ENCODE peak calls at places on chromosomes 11 and 22, in ten cellular contexts. One of them, this sample, is unnamed.

GRCh38 chr11:19367051-19367709 is 126.4 kb upstream of the E2F8 start:
- DNase-seq in ACHN: peak
- DNase-seq in NAMALWA: no peak
- DNase-seq in lung: no peak
- DNase-seq in endothelial cell: no peak
- DNase-seq in activated naive CD4-positive, alpha-beta T cell treated with Interleukin-2 at 50 U/mL for 16 hours: no peak
- DNase-seq in effector memory CD4-positive, alpha-beta T cell: no peak
- DNase-seq in activated CD8-positive, alpha-beta memory T cell treated with anti-CD3 and anti-CD28 coated beads, Interleukin-2, amount 10 ng/mL, durations not matched to agents 7 days and 5 days: no peak
- DNase-seq in SW480: no peak
- DNase-seq in prostate gland: no peak
- DNase-seq in this sample: no peak

GRCh38 chr22:29167032-29167911 is 38.4 kb upstream of the EMID1 start:
- DNase-seq in ACHN: no peak
- DNase-seq in NAMALWA: peak
- DNase-seq in lung: no peak
- DNase-seq in endothelial cell: no peak
- DNase-seq in activated naive CD4-positive, alpha-beta T cell treated with Interleukin-2 at 50 U/mL for 16 hours: peak
- DNase-seq in effector memory CD4-positive, alpha-beta T cell: peak
- DNase-seq in activated CD8-positive, alpha-beta memory T cell treated with anti-CD3 and anti-CD28 coated beads, Interleukin-2, amount 10 ng/mL, durations not matched to agents 7 days and 5 days: peak
- DNase-seq in SW480: peak
- DNase-seq in prostate gland: no peak
- DNase-seq in this sample: peak

GRCh38 chr11:6606471-6607189 is 3.1 kb downstream of the ILK start:
- DNase-seq in ACHN: peak
- DNase-seq in NAMALWA: peak
- DNase-seq in lung: peak
- DNase-seq in endothelial cell: peak
- DNase-seq in activated naive CD4-positive, alpha-beta T cell treated with Interleukin-2 at 50 U/mL for 16 hours: peak
- DNase-seq in effector memory CD4-positive, alpha-beta T cell: peak
- DNase-seq in activated CD8-positive, alpha-beta memory T cell treated with anti-CD3 and anti-CD28 coated beads, Interleukin-2, amount 10 ng/mL, durations not matched to agents 7 days and 5 days: peak
- DNase-seq in SW480: peak
- DNase-seq in prostate gland: peak
- DNase-seq in this sample: peak

GRCh38 chr11:12291767-12292166 is 85.6 kb upstream of the PARVA start:
- DNase-seq in ACHN: no peak
- DNase-seq in NAMALWA: no peak
- DNase-seq in lung: no peak
- DNase-seq in endothelial cell: no peak
- DNase-seq in activated naive CD4-positive, alpha-beta T cell treated with Interleukin-2 at 50 U/mL for 16 hours: no peak
- DNase-seq in effector memory CD4-positive, alpha-beta T cell: no peak
- DNase-seq in activated CD8-positive, alpha-beta memory T cell treated with anti-CD3 and anti-CD28 coated beads, Interleukin-2, amount 10 ng/mL, durations not matched to agents 7 days and 5 days: no peak
- DNase-seq in SW480: no peak
- DNase-seq in prostate gland: no peak
- DNase-seq in this sample: no peak

GRCh38 chr11:61496602-61497400 is 11.7 kb upstream of the LRRC10B start:
- DNase-seq in ACHN: no peak
- DNase-seq in NAMALWA: no peak
- DNase-seq in lung: no peak
- DNase-seq in endothelial cell: no peak
- DNase-seq in activated naive CD4-positive, alpha-beta T cell treated with Interleukin-2 at 50 U/mL for 16 hours: no peak
- DNase-seq in effector memory CD4-positive, alpha-beta T cell: no peak
- DNase-seq in activated CD8-positive, alpha-beta memory T cell treated with anti-CD3 and anti-CD28 coated beads, Interleukin-2, amount 10 ng/mL, durations not matched to agents 7 days and 5 days: no peak
- DNase-seq in SW480: no peak
- DNase-seq in prostate gland: no peak
- DNase-seq in this sample: no peak

GRCh38 chr11:35061516-35062440 is 77.2 kb upstream of the CD44 start:
- DNase-seq in ACHN: no peak
- DNase-seq in NAMALWA: no peak
- DNase-seq in lung: no peak
- DNase-seq in endothelial cell: no peak
- DNase-seq in activated naive CD4-positive, alpha-beta T cell treated with Interleukin-2 at 50 U/mL for 16 hours: no peak
- DNase-seq in effector memory CD4-positive, alpha-beta T cell: no peak
- DNase-seq in activated CD8-positive, alpha-beta memory T cell treated with anti-CD3 and anti-CD28 coated beads, Interleukin-2, amount 10 ng/mL, durations not matched to agents 7 days and 5 days: no peak
- DNase-seq in SW480: no peak
- DNase-seq in prostate gland: peak
- DNase-seq in this sample: no peak

GRCh38 chr11:46069595-46069994 is 51.7 kb downstream of the PHF21A start:
- DNase-seq in ACHN: no peak
- DNase-seq in NAMALWA: no peak
- DNase-seq in lung: no peak
- DNase-seq in endothelial cell: no peak
- DNase-seq in activated naive CD4-positive, alpha-beta T cell treated with Interleukin-2 at 50 U/mL for 16 hours: no peak
- DNase-seq in effector memory CD4-positive, alpha-beta T cell: no peak
- DNase-seq in activated CD8-positive, alpha-beta memory T cell treated with anti-CD3 and anti-CD28 coated beads, Interleukin-2, amount 10 ng/mL, durations not matched to agents 7 days and 5 days: no peak
- DNase-seq in SW480: no peak
- DNase-seq in prostate gland: no peak
- DNase-seq in this sample: no peak

GRCh38 chr22:49301398-49302149 is 526.1 kb downstream of the BRD1 start:
- DNase-seq in ACHN: no peak
- DNase-seq in NAMALWA: no peak
- DNase-seq in lung: no peak
- DNase-seq in endothelial cell: no peak
- DNase-seq in activated naive CD4-positive, alpha-beta T cell treated with Interleukin-2 at 50 U/mL for 16 hours: no peak
- DNase-seq in effector memory CD4-positive, alpha-beta T cell: no peak
- DNase-seq in activated CD8-positive, alpha-beta memory T cell treated with anti-CD3 and anti-CD28 coated beads, Interleukin-2, amount 10 ng/mL, durations not matched to agents 7 days and 5 days: peak
- DNase-seq in SW480: no peak
- DNase-seq in prostate gland: no peak
- DNase-seq in this sample: peak

GRCh38 chr22:44622147-44622427 is 79.9 kb upstream of the PRR5 start:
- DNase-seq in ACHN: no peak
- DNase-seq in NAMALWA: peak
- DNase-seq in lung: no peak
- DNase-seq in endothelial cell: peak
- DNase-seq in activated naive CD4-positive, alpha-beta T cell treated with Interleukin-2 at 50 U/mL for 16 hours: peak
- DNase-seq in effector memory CD4-positive, alpha-beta T cell: peak
- DNase-seq in activated CD8-positive, alpha-beta memory T cell treated with anti-CD3 and anti-CD28 coated beads, Interleukin-2, amount 10 ng/mL, durations not matched to agents 7 days and 5 days: peak
- DNase-seq in SW480: no peak
- DNase-seq in prostate gland: no peak
- DNase-seq in this sample: peak

GRCh38 chr11:34162856-34163255 is 57.4 kb downstream of the NAT10 start:
- DNase-seq in ACHN: no peak
- DNase-seq in NAMALWA: no peak
- DNase-seq in lung: no peak
- DNase-seq in endothelial cell: no peak
- DNase-seq in activated naive CD4-positive, alpha-beta T cell treated with Interleukin-2 at 50 U/mL for 16 hours: no peak
- DNase-seq in effector memory CD4-positive, alpha-beta T cell: no peak
- DNase-seq in activated CD8-positive, alpha-beta memory T cell treated with anti-CD3 and anti-CD28 coated beads, Interleukin-2, amount 10 ng/mL, durations not matched to agents 7 days and 5 days: no peak
- DNase-seq in SW480: no peak
- DNase-seq in prostate gland: no peak
- DNase-seq in this sample: no peak

GRCh38 chr22:50445071-50445879 is 29.6 kb downstream of the SBF1 start:
- DNase-seq in ACHN: no peak
- DNase-seq in NAMALWA: no peak
- DNase-seq in lung: peak
- DNase-seq in endothelial cell: no peak
- DNase-seq in activated naive CD4-positive, alpha-beta T cell treated with Interleukin-2 at 50 U/mL for 16 hours: no peak
- DNase-seq in effector memory CD4-positive, alpha-beta T cell: no peak
- DNase-seq in activated CD8-positive, alpha-beta memory T cell treated with anti-CD3 and anti-CD28 coated beads, Interleukin-2, amount 10 ng/mL, durations not matched to agents 7 days and 5 days: peak
- DNase-seq in SW480: no peak
- DNase-seq in prostate gland: no peak
- DNase-seq in this sample: no peak

GRCh38 chr11:121318848-121319834 is 26.6 kb downstream of the SC5D start:
- DNase-seq in ACHN: peak
- DNase-seq in NAMALWA: peak
- DNase-seq in lung: no peak
- DNase-seq in endothelial cell: peak
- DNase-seq in activated naive CD4-positive, alpha-beta T cell treated with Interleukin-2 at 50 U/mL for 16 hours: peak
- DNase-seq in effector memory CD4-positive, alpha-beta T cell: peak
- DNase-seq in activated CD8-positive, alpha-beta memory T cell treated with anti-CD3 and anti-CD28 coated beads, Interleukin-2, amount 10 ng/mL, durations not matched to agents 7 days and 5 days: no peak
- DNase-seq in SW480: peak
- DNase-seq in prostate gland: peak
- DNase-seq in this sample: peak

GRCh38 chr11:31809857-31810778 is 1.0 kb downstream of the PAX6 start:
- DNase-seq in ACHN: peak
- DNase-seq in NAMALWA: no peak
- DNase-seq in lung: no peak
- DNase-seq in endothelial cell: peak
- DNase-seq in activated naive CD4-positive, alpha-beta T cell treated with Interleukin-2 at 50 U/mL for 16 hours: no peak
- DNase-seq in effector memory CD4-positive, alpha-beta T cell: no peak
- DNase-seq in activated CD8-positive, alpha-beta memory T cell treated with anti-CD3 and anti-CD28 coated beads, Interleukin-2, amount 10 ng/mL, durations not matched to agents 7 days and 5 days: no peak
- DNase-seq in SW480: peak
- DNase-seq in prostate gland: no peak
- DNase-seq in this sample: no peak

GRCh38 chr11:121936781-121937447 is 179.1 kb downstream of the BLID start:
- DNase-seq in ACHN: no peak
- DNase-seq in NAMALWA: no peak
- DNase-seq in lung: no peak
- DNase-seq in endothelial cell: no peak
- DNase-seq in activated naive CD4-positive, alpha-beta T cell treated with Interleukin-2 at 50 U/mL for 16 hours: no peak
- DNase-seq in effector memory CD4-positive, alpha-beta T cell: no peak
- DNase-seq in activated CD8-positive, alpha-beta memory T cell treated with anti-CD3 and anti-CD28 coated beads, Interleukin-2, amount 10 ng/mL, durations not matched to agents 7 days and 5 days: no peak
- DNase-seq in SW480: no peak
- DNase-seq in prostate gland: no peak
- DNase-seq in this sample: no peak

GRCh38 chr11:63985812-63986155 is 454 bp upstream of the OTUB1 start:
- DNase-seq in ACHN: no peak
- DNase-seq in NAMALWA: peak
- DNase-seq in lung: no peak
- DNase-seq in endothelial cell: no peak
- DNase-seq in activated naive CD4-positive, alpha-beta T cell treated with Interleukin-2 at 50 U/mL for 16 hours: peak
- DNase-seq in effector memory CD4-positive, alpha-beta T cell: peak
- DNase-seq in activated CD8-positive, alpha-beta memory T cell treated with anti-CD3 and anti-CD28 coated beads, Interleukin-2, amount 10 ng/mL, durations not matched to agents 7 days and 5 days: peak
- DNase-seq in SW480: no peak
- DNase-seq in prostate gland: no peak
- DNase-seq in this sample: peak

GRCh38 chr11:47917643-47918369 is 62.6 kb upstream of the PTPRJ start:
- DNase-seq in ACHN: peak
- DNase-seq in NAMALWA: peak
- DNase-seq in lung: peak
- DNase-seq in endothelial cell: no peak
- DNase-seq in activated naive CD4-positive, alpha-beta T cell treated with Interleukin-2 at 50 U/mL for 16 hours: no peak
- DNase-seq in effector memory CD4-positive, alpha-beta T cell: no peak
- DNase-seq in activated CD8-positive, alpha-beta memory T cell treated with anti-CD3 and anti-CD28 coated beads, Interleukin-2, amount 10 ng/mL, durations not matched to agents 7 days and 5 days: no peak
- DNase-seq in SW480: peak
- DNase-seq in prostate gland: peak
- DNase-seq in this sample: peak

GRCh38 chr22:20061481-20061861 is 18.6 kb upstream of the DGCR8 start:
- DNase-seq in ACHN: peak
- DNase-seq in NAMALWA: no peak
- DNase-seq in lung: no peak
- DNase-seq in endothelial cell: no peak
- DNase-seq in activated naive CD4-positive, alpha-beta T cell treated with Interleukin-2 at 50 U/mL for 16 hours: no peak
- DNase-seq in effector memory CD4-positive, alpha-beta T cell: no peak
- DNase-seq in activated CD8-positive, alpha-beta memory T cell treated with anti-CD3 and anti-CD28 coated beads, Interleukin-2, amount 10 ng/mL, durations not matched to agents 7 days and 5 days: no peak
- DNase-seq in SW480: no peak
- DNase-seq in prostate gland: no peak
- DNase-seq in this sample: no peak

GRCh38 chr22:28181332-28181731 is 262.3 kb upstream of the PITPNB start:
- DNase-seq in ACHN: no peak
- DNase-seq in NAMALWA: no peak
- DNase-seq in lung: no peak
- DNase-seq in endothelial cell: no peak
- DNase-seq in activated naive CD4-positive, alpha-beta T cell treated with Interleukin-2 at 50 U/mL for 16 hours: no peak
- DNase-seq in effector memory CD4-positive, alpha-beta T cell: no peak
- DNase-seq in activated CD8-positive, alpha-beta memory T cell treated with anti-CD3 and anti-CD28 coated beads, Interleukin-2, amount 10 ng/mL, durations not matched to agents 7 days and 5 days: no peak
- DNase-seq in SW480: no peak
- DNase-seq in prostate gland: peak
- DNase-seq in this sample: no peak

GRCh38 chr11:123103326-123103980 is 41.5 kb upstream of the HSPA8 start:
- DNase-seq in ACHN: peak
- DNase-seq in NAMALWA: peak
- DNase-seq in lung: peak
- DNase-seq in endothelial cell: peak
- DNase-seq in activated naive CD4-positive, alpha-beta T cell treated with Interleukin-2 at 50 U/mL for 16 hours: peak
- DNase-seq in effector memory CD4-positive, alpha-beta T cell: no peak
- DNase-seq in activated CD8-positive, alpha-beta memory T cell treated with anti-CD3 and anti-CD28 coated beads, Interleukin-2, amount 10 ng/mL, durations not matched to agents 7 days and 5 days: peak
- DNase-seq in SW480: peak
- DNase-seq in prostate gland: no peak
- DNase-seq in this sample: peak

GRCh38 chr11:95487391-95487790 is 256.4 kb upstream of the SESN3 start:
- DNase-seq in ACHN: no peak
- DNase-seq in NAMALWA: no peak
- DNase-seq in lung: no peak
- DNase-seq in endothelial cell: no peak
- DNase-seq in activated naive CD4-positive, alpha-beta T cell treated with Interleukin-2 at 50 U/mL for 16 hours: peak
- DNase-seq in effector memory CD4-positive, alpha-beta T cell: no peak
- DNase-seq in activated CD8-positive, alpha-beta memory T cell treated with anti-CD3 and anti-CD28 coated beads, Interleukin-2, amount 10 ng/mL, durations not matched to agents 7 days and 5 days: peak
- DNase-seq in SW480: no peak
- DNase-seq in prostate gland: no peak
- DNase-seq in this sample: no peak

GRCh38 chr11:73203790-73204189 is 14.3 kb upstream of the P2RY2 start:
- DNase-seq in ACHN: no peak
- DNase-seq in NAMALWA: no peak
- DNase-seq in lung: no peak
- DNase-seq in endothelial cell: no peak
- DNase-seq in activated naive CD4-positive, alpha-beta T cell treated with Interleukin-2 at 50 U/mL for 16 hours: no peak
- DNase-seq in effector memory CD4-positive, alpha-beta T cell: no peak
- DNase-seq in activated CD8-positive, alpha-beta memory T cell treated with anti-CD3 and anti-CD28 coated beads, Interleukin-2, amount 10 ng/mL, durations not matched to agents 7 days and 5 days: no peak
- DNase-seq in SW480: no peak
- DNase-seq in prostate gland: no peak
- DNase-seq in this sample: no peak

GRCh38 chr11:1762537-1763302 is 1.0 kb downstream of the CTSD start:
- DNase-seq in ACHN: peak
- DNase-seq in NAMALWA: no peak
- DNase-seq in lung: peak
- DNase-seq in endothelial cell: no peak
- DNase-seq in activated naive CD4-positive, alpha-beta T cell treated with Interleukin-2 at 50 U/mL for 16 hours: no peak
- DNase-seq in effector memory CD4-positive, alpha-beta T cell: no peak
- DNase-seq in activated CD8-positive, alpha-beta memory T cell treated with anti-CD3 and anti-CD28 coated beads, Interleukin-2, amount 10 ng/mL, durations not matched to agents 7 days and 5 days: no peak
- DNase-seq in SW480: peak
- DNase-seq in prostate gland: peak
- DNase-seq in this sample: no peak

GRCh38 chr11:849951-850776 is 7.5 kb downstream of the TSPAN4 start:
- DNase-seq in ACHN: no peak
- DNase-seq in NAMALWA: no peak
- DNase-seq in lung: no peak
- DNase-seq in endothelial cell: no peak
- DNase-seq in activated naive CD4-positive, alpha-beta T cell treated with Interleukin-2 at 50 U/mL for 16 hours: no peak
- DNase-seq in effector memory CD4-positive, alpha-beta T cell: no peak
- DNase-seq in activated CD8-positive, alpha-beta memory T cell treated with anti-CD3 and anti-CD28 coated beads, Interleukin-2, amount 10 ng/mL, durations not matched to agents 7 days and 5 days: no peak
- DNase-seq in SW480: no peak
- DNase-seq in prostate gland: no peak
- DNase-seq in this sample: no peak

GRCh38 chr11:129533395-129533794 is 157.7 kb downstream of the BARX2 start:
- DNase-seq in ACHN: no peak
- DNase-seq in NAMALWA: no peak
- DNase-seq in lung: no peak
- DNase-seq in endothelial cell: no peak
- DNase-seq in activated naive CD4-positive, alpha-beta T cell treated with Interleukin-2 at 50 U/mL for 16 hours: no peak
- DNase-seq in effector memory CD4-positive, alpha-beta T cell: no peak
- DNase-seq in activated CD8-positive, alpha-beta memory T cell treated with anti-CD3 and anti-CD28 coated beads, Interleukin-2, amount 10 ng/mL, durations not matched to agents 7 days and 5 days: no peak
- DNase-seq in SW480: no peak
- DNase-seq in prostate gland: no peak
- DNase-seq in this sample: no peak

GRCh38 chr11:69587454-69588081 is 53.4 kb upstream of the CCND1 start:
- DNase-seq in ACHN: peak
- DNase-seq in NAMALWA: no peak
- DNase-seq in lung: no peak
- DNase-seq in endothelial cell: no peak
- DNase-seq in activated naive CD4-positive, alpha-beta T cell treated with Interleukin-2 at 50 U/mL for 16 hours: no peak
- DNase-seq in effector memory CD4-positive, alpha-beta T cell: no peak
- DNase-seq in activated CD8-positive, alpha-beta memory T cell treated with anti-CD3 and anti-CD28 coated beads, Interleukin-2, amount 10 ng/mL, durations not matched to agents 7 days and 5 days: no peak
- DNase-seq in SW480: peak
- DNase-seq in prostate gland: no peak
- DNase-seq in this sample: no peak

GRCh38 chr11:119759324-119759723 is 30.3 kb upstream of the NECTIN1 start:
- DNase-seq in ACHN: peak
- DNase-seq in NAMALWA: no peak
- DNase-seq in lung: no peak
- DNase-seq in endothelial cell: no peak
- DNase-seq in activated naive CD4-positive, alpha-beta T cell treated with Interleukin-2 at 50 U/mL for 16 hours: no peak
- DNase-seq in effector memory CD4-positive, alpha-beta T cell: no peak
- DNase-seq in activated CD8-positive, alpha-beta memory T cell treated with anti-CD3 and anti-CD28 coated beads, Interleukin-2, amount 10 ng/mL, durations not matched to agents 7 days and 5 days: no peak
- DNase-seq in SW480: peak
- DNase-seq in prostate gland: no peak
- DNase-seq in this sample: no peak

GRCh38 chr22:37896181-37896592 is 9.9 kb upstream of the MICALL1 start:
- DNase-seq in ACHN: no peak
- DNase-seq in NAMALWA: no peak
- DNase-seq in lung: no peak
- DNase-seq in endothelial cell: peak
- DNase-seq in activated naive CD4-positive, alpha-beta T cell treated with Interleukin-2 at 50 U/mL for 16 hours: peak
- DNase-seq in effector memory CD4-positive, alpha-beta T cell: peak
- DNase-seq in activated CD8-positive, alpha-beta memory T cell treated with anti-CD3 and anti-CD28 coated beads, Interleukin-2, amount 10 ng/mL, durations not matched to agents 7 days and 5 days: peak
- DNase-seq in SW480: peak
- DNase-seq in prostate gland: peak
- DNase-seq in this sample: peak

GRCh38 chr11:108494182-108494581 is 4.0 kb downstream of the POGLUT3 start:
- DNase-seq in ACHN: no peak
- DNase-seq in NAMALWA: no peak
- DNase-seq in lung: no peak
- DNase-seq in endothelial cell: no peak
- DNase-seq in activated naive CD4-positive, alpha-beta T cell treated with Interleukin-2 at 50 U/mL for 16 hours: no peak
- DNase-seq in effector memory CD4-positive, alpha-beta T cell: no peak
- DNase-seq in activated CD8-positive, alpha-beta memory T cell treated with anti-CD3 and anti-CD28 coated beads, Interleukin-2, amount 10 ng/mL, durations not matched to agents 7 days and 5 days: no peak
- DNase-seq in SW480: no peak
- DNase-seq in prostate gland: no peak
- DNase-seq in this sample: no peak

This sample was measured in RPMI8226.